ENCODE peak calls at places on chromosome 1, in seven cellular contexts. G is GM23338, N is ascending aorta, I is dorsolateral prefrontal cortex, E is GM12864, L is heart left ventricle, M is H9. H is an unnamed sample.

GRCh38 chr1:177629526-177629925 is 340.3 kb downstream of the SEC16B start:
- DNase-seq in E (no peak), I (no peak), L (no peak), G (no peak), N (no peak), M (no peak), H (no peak)

GRCh38 chr1:22101199-22101598 is 41.7 kb downstream of the WNT4 start:
- DNase-seq in E (no peak), N (no peak), L (no peak), G (no peak), I (no peak), M (no peak), H (no peak)

GRCh38 chr1:158112994-158113758 is 67.5 kb upstream of the CD1D start:
- DNase-seq in I (peak; percentile 60), M (peak; percentile 68), L (no peak), E (no peak), G (peak; percentile 76), N (no peak), H (peak; percentile 70)

GRCh38 chr1:5678759-5679158 is 313.5 kb downstream of the NPHP4 start:
- DNase-seq in N (no peak), G (no peak), L (no peak), I (no peak), M (no peak), E (no peak), H (no peak)

GRCh38 chr1:164310166-164310565 is 248.8 kb upstream of the PBX1 start:
- DNase-seq in M (no peak), L (no peak), G (no peak), N (no peak), E (no peak), I (no peak), H (no peak)

GRCh38 chr1:66253330-66253921 is 280.5 kb upstream of the SGIP1 start:
- DNase-seq in M (no peak), E (no peak), I (no peak), G (peak; percentile 68), N (no peak), L (peak; percentile 23), H (peak; percentile 33)

GRCh38 chr1:66733348-66734017 is 18.8 kb upstream of the DYNLT5 start:
- DNase-seq in G (no peak), E (no peak), L (no peak), I (no peak), M (no peak), N (no peak), H (no peak)

GRCh38 chr1:245444971-245445370 is 290.2 kb downstream of the KIF26B start:
- DNase-seq in G (no peak), N (no peak), E (no peak), M (no peak), L (no peak), I (no peak), H (no peak)

GRCh38 chr1:188769936-188770335 is 1707.7 kb downstream of the BRINP3 start:
- DNase-seq in N (no peak), L (no peak), I (no peak), E (no peak), M (no peak), G (no peak), H (no peak)

GRCh38 chr1:202861420-202862121 is 27.4 kb downstream of the RABIF start:
- DNase-seq in N (peak; percentile 72), M (peak; percentile 97), G (peak; percentile 98), L (peak; percentile 92), I (peak; percentile 97), E (no peak), H (peak; percentile 92)

GRCh38 chr1:180586671-180587155 is 27.9 kb downstream of the OVAAL start:
- DNase-seq in G (no peak), I (no peak), L (no peak), E (no peak), N (no peak), M (no peak), H (no peak)

GRCh38 chr1:160367934-160368923 is 1.4 kb downstream of the NHLH1 start:
- DNase-seq in N (no peak), G (no peak), M (no peak), I (no peak), E (no peak), L (no peak), H (no peak)

GRCh38 chr1:59333626-59334277 is 36.9 kb downstream of the FGGY start:
- DNase-seq in L (no peak), M (no peak), N (no peak), I (no peak), G (no peak), E (no peak), H (no peak)

GRCh38 chr1:43531453-43531905 is 796 bp downstream of the PTPRF start:
- DNase-seq in L (no peak), I (no peak), N (no peak), M (no peak), E (no peak), G (peak; percentile 71), H (peak; percentile 52)

GRCh38 chr1:209809601-209810000 is 3.7 kb upstream of the IRF6 start:
- DNase-seq in M (no peak), G (no peak), L (no peak), E (no peak), I (no peak), N (no peak), H (no peak)

DNA sequence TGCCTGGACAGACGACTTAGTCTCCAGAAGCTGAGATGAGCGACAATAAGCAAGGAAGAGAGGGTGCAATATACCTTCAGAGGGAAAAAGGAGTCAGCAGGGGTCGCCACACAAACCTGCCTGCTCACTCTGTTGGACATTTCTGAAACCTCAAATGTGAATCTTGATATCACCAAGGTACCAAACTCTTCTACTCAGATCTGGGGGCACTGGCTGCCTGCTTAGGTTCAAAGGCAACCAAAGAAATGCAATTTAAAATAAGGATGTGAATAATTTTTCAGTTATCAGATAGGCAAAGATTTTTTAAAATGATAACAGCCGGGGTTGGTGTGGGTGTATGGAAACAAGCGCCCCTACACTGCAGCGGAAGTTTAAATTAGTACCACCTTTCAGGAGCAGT is 164.2 kb downstream of the HIVEP3 start:
- DNase-seq in E (no peak), G (peak; percentile 24), L (no peak), I (no peak), N (no peak), M (no peak), H (no peak)
- TF ChIP-seq CTCF in E (peak; percentile 55), G (peak; percentile 61), L (no peak), I (no peak), N (no peak), M (peak; percentile 52), H (no peak)

GRCh38 chr1:184986250-184986649 is 11.9 kb upstream of the NIBAN1 start:
- DNase-seq in E (no peak), I (no peak), M (no peak), G (peak; percentile 46), N (no peak), L (no peak), H (no peak)
- TF ChIP-seq CTCF in E (no peak), I (no peak), M (peak; percentile 31), G (peak; percentile 75), N (no peak), L (no peak), H (no peak)

GRCh38 chr1:55472784-55473183 is 257.6 kb upstream of the USP24 start:
- DNase-seq in G (no peak), E (no peak), I (no peak), M (no peak), N (no peak), L (no peak), H (no peak)
- TF ChIP-seq CTCF in G (no peak), E (no peak), I (no peak), M (no peak), N (no peak), L (no peak), H (no peak)

DNA sequence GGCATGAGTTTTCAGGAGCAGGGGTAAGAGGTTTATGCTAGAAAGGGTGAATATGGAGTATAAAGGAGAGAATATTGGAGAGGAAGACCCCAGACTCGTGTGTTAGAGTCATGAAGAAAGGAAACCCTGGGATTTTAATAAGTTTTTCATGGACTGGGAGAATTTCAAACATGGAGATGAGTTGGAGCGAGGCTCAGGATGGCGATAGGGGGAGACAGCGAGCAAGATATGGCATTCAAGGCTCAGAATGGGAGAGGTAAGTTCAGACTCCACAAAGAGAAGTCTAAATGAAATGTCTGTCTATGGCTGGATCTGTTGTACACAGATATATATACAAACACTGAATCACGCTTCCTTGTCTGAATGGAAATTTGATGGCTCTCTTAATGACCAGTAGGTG is 92.5 kb downstream of the LRRC40 start:
- DNase-seq in N (no peak), G (peak; percentile 44), L (no peak), E (no peak), M (no peak), I (no peak), H (no peak)
- TF ChIP-seq CTCF in N (no peak), G (peak; percentile 69), L (no peak), E (peak; percentile 38), M (peak; percentile 62), I (no peak), H (no peak)